ENCODE peak calls at places on chromosomes 7 and 10, in six cellular contexts. S is NCI-H1092 treated with DMSO at 0.1 percent for 48 hours, I is NCI-H460, X is pancreas, G is hypothalamus, B is AG09309. W is an unnamed sample.

GRCh38 chr10:113362645-113363091 is 190.2 kb upstream of the HABP2 start:
- DNase-seq in S (no peak), I (no peak), X (no peak), G (no peak), B (peak; percentile 63), W (no peak)

GRCh38 chr10:35306852-35307251 is 29.5 kb upstream of the CCNY start:
- DNase-seq in S (no peak), I (peak; percentile 23), X (peak; percentile 43), G (no peak), B (no peak), W (peak; percentile 44)

GRCh38 chr7:27442446-27442845 is 199.8 kb downstream of the EVX1 start:
- DNase-seq in S (no peak), I (no peak), X (no peak), G (no peak), B (peak; percentile 38), W (no peak)

GRCh38 chr10:75910032-75910431 is 478.6 kb downstream of the LRMDA start:
- DNase-seq in S (peak; percentile 3), I (no peak), X (no peak), G (no peak), B (peak; percentile 3), W (no peak)

GRCh38 chr7:85593355-85593754 is 406.5 kb upstream of the SEMA3D start:
- DNase-seq in S (no peak), I (no peak), X (no peak), G (no peak), B (no peak), W (peak; percentile 67)

GRCh38 chr7:112088484-112089016 is 117.6 kb downstream of the DOCK4 start:
- DNase-seq in S (no peak), I (no peak), X (no peak), G (no peak), B (no peak), W (no peak)

GRCh38 chr7:106501605-106502580 is 159.1 kb downstream of the CCDC71L start:
- DNase-seq in S (no peak), I (no peak), X (no peak), G (no peak), B (no peak), W (no peak)

GRCh38 chr7:134799387-134799786 is 20.0 kb downstream of the CALD1 start:
- DNase-seq in S (no peak), I (no peak), X (no peak), G (no peak), B (no peak), W (no peak)

GRCh38 chr7:100065452-100066186 is 15.9 kb downstream of the ZNF3 start:
- DNase-seq in S (no peak), I (no peak), X (no peak), G (no peak), B (no peak), W (no peak)